ENCODE peak calls at places on chromosomes 11 and 22, in ten cellular contexts. O is Right ventricle myocardium superior; H is central memory CD4-positive, alpha-beta T cell; G is NCI-H1105 treated with DMSO at 0.1 percent for 48 hours; B is cardiac fibroblast; V is anterior cingulate cortex; L is NCI-H1092 treated with DMSO at 0.1 percent for 48 hours; Q is H4; W is NAMALWA; S is frontal cortex. E is an unnamed sample.

GRCh38 chr11:44950036-44950624 is 553 bp downstream of the TP53I11 start:
- DNase-seq in O (peak), H (peak), G (peak), B (no peak), V (no peak), L (peak), Q (no peak), W (no peak), S (no peak), E (no peak)

GRCh38 chr11:73597340-73597955 is 464 bp downstream of the FAM168A start:
- DNase-seq in O (no peak), H (no peak), G (no peak), B (no peak), V (no peak), L (no peak), Q (no peak), W (peak), S (no peak), E (no peak)

GRCh38 chr11:61477734-61478148 is 30.8 kb upstream of the LRRC10B start:
- DNase-seq in O (peak), H (peak), G (peak), B (peak), V (no peak), L (peak), Q (no peak), W (peak), S (no peak), E (no peak)

GRCh38 chr11:13286247-13286821 is 8.7 kb downstream of the BMAL1 start:
- DNase-seq in O (no peak), H (no peak), G (no peak), B (no peak), V (no peak), L (no peak), Q (no peak), W (no peak), S (no peak), E (no peak)

GRCh38 chr11:3080104-3080503 is 22.9 kb upstream of the CARS1 start:
- DNase-seq in O (no peak), H (no peak), G (no peak), B (peak), V (no peak), L (no peak), Q (no peak), W (no peak), S (no peak), E (no peak)

GRCh38 chr11:67283490-67283963 is 5.6 kb upstream of the ANKRD13D start:
- DNase-seq in O (peak), H (no peak), G (no peak), B (no peak), V (no peak), L (no peak), Q (no peak), W (no peak), S (no peak), E (no peak)

GRCh38 chr22:49291781-49292180 is 535.9 kb downstream of the BRD1 start:
- DNase-seq in O (no peak), H (no peak), G (no peak), B (no peak), V (no peak), L (no peak), Q (no peak), W (no peak), S (no peak), E (no peak)

GRCh38 chr11:117832511-117832910 is 8.0 kb upstream of the FXYD2 start:
- DNase-seq in O (peak), H (no peak), G (no peak), B (no peak), V (no peak), L (no peak), Q (no peak), W (no peak), S (no peak), E (no peak)

GRCh38 chr11:67691149-67691548 is 16.7 kb upstream of the ALDH3B2 start:
- DNase-seq in O (no peak), H (no peak), G (no peak), B (peak), V (no peak), L (no peak), Q (no peak), W (peak), S (no peak), E (peak)

GRCh38 chr11:12094872-12095800 is 15.3 kb upstream of the MICAL2 start:
- DNase-seq in O (no peak), H (no peak), G (peak), B (no peak), V (no peak), L (no peak), Q (no peak), W (no peak), S (no peak), E (no peak)